ENCODE peak calls at places on chromosomes 16 and 17, in nine cellular contexts. Q, O, K, E, W, N, A, Y and U are unnamed samples.

GRCh38 chr16:28067604-28068382 is 4.3 kb upstream of the GSG1L start:
- DNase-seq in Q (peak; percentile 26), O (no peak), K (no peak), E (no peak), W (no peak), N (no peak), A (peak; percentile 23), Y (no peak), U (no peak)

GRCh38 chr16:17518441-17518840 is 47.7 kb upstream of the XYLT1 start:
- DNase-seq in Q (peak; percentile 70), O (no peak), K (no peak), E (no peak), W (no peak), N (no peak), A (no peak), Y (no peak), U (no peak)

GRCh38 chr17:38361700-38362465 is 10.2 kb downstream of the SOCS7 start:
- DNase-seq in Q (peak; percentile 58), O (no peak), K (no peak), E (no peak), W (no peak), N (no peak), A (no peak), Y (no peak), U (peak; percentile 25)

GRCh38 chr17:80892900-80893603 is 98.6 kb upstream of the CHMP6 start:
- DNase-seq in Q (peak; percentile 26), O (no peak), K (no peak), E (no peak), W (peak; percentile 30), N (no peak), A (no peak), Y (no peak), U (peak; percentile 96)

GRCh38 chr17:1021147-1021546 is 24.2 kb downstream of the TIMM22 start:
- DNase-seq in Q (no peak), O (no peak), K (no peak), E (no peak), W (no peak), N (no peak), A (no peak), Y (no peak), U (no peak)

GRCh38 chr16:46658925-46659324 is 30.1 kb downstream of the VPS35 start:
- DNase-seq in Q (no peak), O (no peak), K (no peak), E (no peak), W (no peak), N (peak; percentile 56), A (peak; percentile 14), Y (no peak), U (no peak)

GRCh38 chr17:45104497-45104896 is 27.8 kb downstream of the PLCD3 start:
- DNase-seq in Q (no peak), O (no peak), K (no peak), E (peak; percentile 0), W (no peak), N (no peak), A (no peak), Y (no peak), U (no peak)

GRCh38 chr17:10075919-10076318 is 122.5 kb downstream of the GAS7 start:
- DNase-seq in Q (no peak), O (no peak), K (no peak), E (no peak), W (no peak), N (no peak), A (no peak), Y (no peak), U (no peak)

GRCh38 chr16:66576306-66576705 is 3.0 kb upstream of the CMTM2 start:
- DNase-seq in Q (no peak), O (no peak), K (no peak), E (no peak), W (no peak), N (no peak), A (peak; percentile 34), Y (no peak), U (no peak)

GRCh38 chr16:66574081-66574480 is 5.2 kb upstream of the CMTM2 start:
- DNase-seq in Q (no peak), O (no peak), K (no peak), E (no peak), W (no peak), N (no peak), A (no peak), Y (no peak), U (no peak)

GRCh38 chr16:66581246-66581952 is 2.1 kb downstream of the CMTM2 start:
- DNase-seq in Q (peak; percentile 46), O (no peak), K (no peak), E (no peak), W (no peak), N (no peak), A (no peak), Y (no peak), U (no peak)

GRCh38 chr16:66580605-66581209 is 1.4 kb downstream of the CMTM2 start:
- DNase-seq in Q (peak; percentile 93), O (no peak), K (no peak), E (peak; percentile 54), W (no peak), N (no peak), A (no peak), Y (no peak), U (peak; percentile 65)

DNA sequence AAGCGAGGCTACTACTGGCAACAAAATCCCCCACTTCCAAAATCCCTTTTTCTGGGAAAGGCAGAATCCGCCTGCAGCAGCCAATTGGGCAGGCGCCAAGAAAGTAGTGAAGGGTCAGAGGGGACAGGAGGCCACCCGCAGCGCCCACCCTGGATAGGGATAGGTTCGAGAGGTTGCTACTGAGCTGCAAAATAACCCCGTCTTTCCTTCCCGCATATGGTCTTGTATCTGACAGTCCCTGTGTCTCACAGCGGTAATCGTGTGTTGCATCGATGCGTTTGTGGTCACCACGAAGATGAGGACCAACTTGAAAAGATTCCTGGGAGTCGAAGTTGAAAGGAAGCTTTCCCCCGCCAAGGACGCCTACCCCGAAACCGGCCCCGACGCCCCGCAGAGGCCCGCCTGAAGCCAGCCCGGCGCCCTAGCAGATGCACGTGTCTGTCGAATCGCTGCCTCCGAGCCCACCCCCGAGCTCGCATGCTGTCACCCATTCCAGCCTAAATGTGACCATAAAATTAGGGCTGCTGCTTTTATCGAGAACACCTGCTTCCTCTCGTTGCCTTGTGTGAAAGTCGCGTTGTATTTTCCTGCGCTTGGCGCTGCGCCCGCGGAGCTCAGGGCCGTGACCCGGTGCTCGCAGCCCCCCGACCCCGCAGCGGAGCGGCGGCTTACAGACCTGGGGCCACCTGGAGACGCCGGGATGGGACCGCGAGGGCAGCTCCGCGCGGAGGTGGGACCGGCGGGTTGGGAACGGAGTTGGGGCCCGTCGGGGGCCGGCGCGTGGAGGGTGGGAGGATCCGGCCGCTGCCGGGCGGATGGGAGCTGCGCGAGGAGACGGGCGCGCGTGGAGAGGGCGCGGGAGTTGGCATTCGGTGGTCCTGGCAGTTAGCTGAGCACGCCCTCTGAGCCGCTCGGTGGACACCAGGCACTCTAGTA is at the start of gene CMTM2:
- DNase-seq in Q (no peak), O (peak; percentile 25), K (no peak), E (no peak), W (no peak), N (no peak), A (no peak), Y (no peak), U (no peak)
- H3K4me3 ChIP-seq in Q (no peak within 1 kb of the TSS), O (peak within 1 kb of the TSS; percentile 42), K (no peak within 1 kb of the TSS), E (no peak within 1 kb of the TSS), W (peak within 1 kb of the TSS; percentile 65), N (no peak within 1 kb of the TSS), A (peak within 1 kb of the TSS; percentile 23), Y (no peak within 1 kb of the TSS), U (no peak within 1 kb of the TSS)

GRCh38 chr16:87490091-87490798 is 2.6 kb downstream of the ZCCHC14 start:
- DNase-seq in Q (peak; percentile 26), O (peak; percentile 83), K (peak; percentile 28), E (peak; percentile 14), W (no peak), N (no peak), A (no peak), Y (no peak), U (no peak)

GRCh38 chr16:87486282-87486681 is 6.5 kb downstream of the ZCCHC14 start:
- DNase-seq in Q (no peak), O (no peak), K (no peak), E (no peak), W (no peak), N (no peak), A (no peak), Y (no peak), U (no peak)

GRCh38 chr16:87487361-87487924 is 5.4 kb downstream of the ZCCHC14 start:
- DNase-seq in Q (no peak), O (no peak), K (peak; percentile 59), E (peak; percentile 65), W (no peak), N (peak; percentile 88), A (no peak), Y (no peak), U (no peak)

GRCh38 chr16:87492241-87492635 is 586 bp downstream of the ZCCHC14 start:
- DNase-seq in Q (no peak), O (no peak), K (no peak), E (no peak), W (no peak), N (no peak), A (no peak), Y (no peak), U (no peak)

GRCh38 chr16:87489434-87490045 is 3.3 kb downstream of the ZCCHC14 start:
- DNase-seq in Q (no peak), O (no peak), K (no peak), E (no peak), W (no peak), N (no peak), A (no peak), Y (no peak), U (no peak)
- H3K4me1 ChIP-seq in Q (peaks cover 66% of the 10 kb centered on the region), O (peaks cover 43% of the 10 kb centered on the region), K (peaks cover 61% of the 10 kb centered on the region), E (peaks cover 27% of the 10 kb centered on the region), W (peaks cover 74% of the 10 kb centered on the region), N (peaks cover 76% of the 10 kb centered on the region), A (peaks cover 16% of the 10 kb centered on the region), Y (peaks cover 39% of the 10 kb centered on the region), U (peaks cover 18% of the 10 kb centered on the region)

DNA sequence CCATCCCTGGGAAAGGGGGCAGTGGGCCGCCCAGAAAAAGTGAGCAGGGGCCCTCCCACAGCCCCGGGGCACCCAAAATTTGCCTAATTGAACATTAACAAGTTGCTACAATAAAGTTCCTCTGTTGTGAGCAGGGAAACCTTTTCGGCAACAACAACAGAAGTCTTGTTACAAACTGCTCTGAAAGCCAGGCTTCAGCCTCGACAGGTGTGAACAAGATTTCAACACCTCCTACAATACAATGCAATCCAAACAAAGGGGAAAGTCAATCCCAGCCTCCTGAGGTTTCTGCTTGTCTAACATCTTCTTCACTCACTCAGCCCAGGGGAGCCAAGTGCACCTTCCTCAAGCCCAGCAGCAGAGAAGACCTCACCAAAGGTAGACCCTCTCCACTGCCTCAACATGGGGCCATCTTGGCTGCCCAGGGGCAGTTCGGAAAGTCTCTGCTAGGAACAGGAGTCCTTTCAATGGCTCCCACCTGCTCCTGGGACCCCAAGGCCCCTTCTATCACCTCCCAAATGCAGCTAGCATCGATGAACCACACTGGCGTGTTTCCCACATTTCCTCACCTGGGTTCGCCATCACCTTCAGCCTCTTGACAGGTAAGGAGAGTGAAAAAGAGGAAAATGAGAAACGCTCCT is 19.1 kb downstream of the ZFHX3 start:
- DNase-seq in Q (no peak), O (no peak), K (no peak), E (no peak), W (no peak), N (no peak), A (no peak), Y (no peak), U (no peak)
- H3K27me3 ChIP-seq in Q (no peaks in the 10 kb centered on the region), O (no peaks in the 10 kb centered on the region), K (no peaks in the 10 kb centered on the region), E (peaks cover 91% of the 10 kb centered on the region), W (no peaks in the 10 kb centered on the region), N (no peaks in the 10 kb centered on the region), A (no peaks in the 10 kb centered on the region), Y (no peaks in the 10 kb centered on the region), U (no peaks in the 10 kb centered on the region)

DNA sequence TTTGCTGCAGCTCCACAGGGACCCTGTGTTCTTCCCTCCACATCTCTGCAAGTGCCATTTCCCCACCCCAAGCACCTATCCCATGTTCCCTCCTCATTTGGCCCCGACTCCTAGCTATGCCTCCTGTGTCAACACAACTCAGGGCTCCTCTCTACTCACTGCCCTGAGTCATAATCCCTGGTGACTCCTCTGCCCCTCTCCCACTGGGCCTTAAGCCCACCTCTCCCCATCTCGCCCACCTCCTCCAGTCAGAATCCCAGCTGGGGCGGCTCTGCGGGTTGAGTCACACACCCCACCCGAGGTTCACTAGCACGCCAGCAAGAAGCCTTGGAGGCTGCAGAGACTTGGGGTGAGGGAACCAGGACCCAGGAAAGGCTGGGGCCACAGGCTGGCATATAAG is 346.2 kb downstream of the FOXL1 start:
- DNase-seq in Q (peak; percentile 54), O (no peak), K (no peak), E (no peak), W (no peak), N (no peak), A (no peak), Y (peak; percentile 71), U (peak; percentile 67)
- H3K4me3 ChIP-seq in Q (no peak overlapping the region), O (no peak overlapping the region), K (no peak overlapping the region), E (no peak overlapping the region), W (no peak overlapping the region), N (no peak overlapping the region), A (no peak overlapping the region), Y (no peak overlapping the region), U (no peak overlapping the region)